ENCODE peak calls at places on chromosome 12, in nine cellular contexts. I, L, A, J, O, X, K, H and P are unnamed samples. For H3K9me3 and H3K27me3, the result is how much of the 10 kb centered on the place peaks cover.

GRCh38 chr12:113136128-113136989 is 798 bp upstream of the RASAL1 start:
- DNase-seq in J (no peak), L (no peak), O (no peak), I (no peak), H (peak), K (no peak), X (no peak), A (no peak), P (no peak)

GRCh38 chr12:12201274-12201758 is 65.5 kb downstream of the LRP6 start:
- DNase-seq in I (no peak), H (no peak), K (peak), L (no peak), O (no peak), X (no peak), J (peak), A (no peak), P (no peak)

GRCh38 chr12:5827591-5827990 is 117.5 kb downstream of the ANO2 start:
- DNase-seq in J (no peak), A (peak), H (no peak), L (no peak), O (peak), I (no peak), K (no peak), X (no peak), P (no peak)

GRCh38 chr12:29148958-29149690 is at the start of gene FAR2:
- DNase-seq in J (no peak), A (peak), K (peak), H (peak), L (no peak), I (peak), X (peak), O (peak), P (peak)

GRCh38 chr12:24972078-24972477 is 23.2 kb upstream of the BCAT1 start:
- DNase-seq in A (no peak), X (no peak), K (no peak), L (no peak), J (no peak), H (no peak), I (no peak), O (no peak), P (no peak)

GRCh38 chr12:81866081-81866480 is 106.9 kb upstream of the PPFIA2 start:
- DNase-seq in X (no peak), A (no peak), I (no peak), J (no peak), H (no peak), O (no peak), K (no peak), L (no peak), P (no peak)

GRCh38 chr12:67797316-67797741 is 148.8 kb downstream of the DYRK2 start:
- DNase-seq in L (peak), X (no peak), K (peak), A (no peak), H (no peak), I (no peak), J (peak), O (no peak), P (no peak)

GRCh38 chr12:76713130-76713529 is 50.8 kb upstream of the ZDHHC17 start:
- DNase-seq in A (peak), O (peak), H (no peak), K (no peak), X (no peak), I (no peak), L (no peak), J (no peak), P (no peak)

GRCh38 chr12:128570191-128571065 is 253.3 kb downstream of the SLC15A4 start:
- DNase-seq in I (no peak), X (no peak), J (no peak), L (no peak), A (no peak), O (no peak), H (no peak), K (no peak), P (no peak)

GRCh38 chr12:19836056-19836455 is 396.8 kb downstream of the AEBP2 start:
- DNase-seq in X (no peak), A (no peak), J (no peak), I (peak), L (no peak), H (no peak), K (no peak), O (no peak), P (no peak)

GRCh38 chr12:100656806-100657205 is 83.3 kb downstream of the GAS2L3 start:
- DNase-seq in L (no peak), O (no peak), A (peak), X (no peak), H (no peak), I (no peak), K (no peak), J (no peak), P (no peak)

GRCh38 chr12:105257321-105257728 is 21.4 kb upstream of the APPL2 start:
- DNase-seq in I (no peak), L (no peak), J (peak), K (peak), A (no peak), H (no peak), X (no peak), O (no peak), P (no peak)

GRCh38 chr12:6978188-6978986 is 7.7 kb downstream of the EMG1 start:
- DNase-seq in A (no peak), O (no peak), K (no peak), H (no peak), J (no peak), L (no peak), I (no peak), X (peak), P (peak)

GRCh38 chr12:99810718-99811593 is 163.4 kb downstream of the GARIN6 start:
- DNase-seq in O (no peak), J (peak), X (no peak), A (no peak), I (no peak), K (peak), H (no peak), L (no peak), P (no peak)

GRCh38 chr12:65443038-65443437 is 164.6 kb downstream of the MSRB3 start:
- DNase-seq in H (no peak), I (no peak), K (no peak), A (no peak), J (no peak), X (no peak), L (no peak), O (no peak), P (no peak)

GRCh38 chr12:84994436-84994835 is 41.6 kb downstream of the TSPAN19 start:
- DNase-seq in I (no peak), A (no peak), K (no peak), X (no peak), O (no peak), J (peak), H (no peak), L (no peak), P (no peak)

GRCh38 chr12:104507672-104508071 is 50.9 kb downstream of the CHST11 start:
- DNase-seq in A (no peak), I (no peak), X (no peak), J (no peak), K (no peak), H (no peak), L (no peak), O (no peak), P (no peak)

GRCh38 chr12:14849664-14850063 is 6.3 kb upstream of the ART4 start:
- DNase-seq in O (no peak), H (no peak), L (no peak), I (no peak), A (no peak), K (peak), X (no peak), J (peak), P (no peak)

GRCh38 chr12:29616664-29617409 is 119.4 kb upstream of the OVCH1 start:
- DNase-seq in L (no peak), O (no peak), K (peak), X (no peak), J (peak), I (no peak), H (no peak), A (no peak), P (no peak)

GRCh38 chr12:70822431-70822830 is 98.1 kb downstream of the PTPRR start:
- DNase-seq in X (no peak), A (no peak), J (no peak), I (no peak), L (no peak), O (no peak), H (no peak), K (no peak), P (no peak)

GRCh38 chr12:94621662-94622359 is 28.5 kb downstream of the TMCC3 start:
- DNase-seq in J (peak), O (no peak), I (no peak), A (no peak), L (no peak), X (no peak), K (peak), H (no peak), P (no peak)

GRCh38 chr12:5718073-5718472 is 227.0 kb downstream of the ANO2 start:
- DNase-seq in J (no peak), I (no peak), K (no peak), H (no peak), A (no peak), O (peak), X (no peak), L (no peak), P (no peak)

GRCh38 chr12:111369496-111370220 is 763 bp upstream of the PHETA1 start:
- DNase-seq in A (no peak), J (no peak), L (no peak), K (no peak), O (no peak), I (no peak), X (no peak), H (no peak), P (no peak)

GRCh38 chr12:21938879-21939278 is 2.3 kb downstream of the ABCC9 start:
- DNase-seq in X (no peak), L (no peak), A (no peak), K (no peak), O (no peak), H (no peak), I (no peak), J (peak), P (no peak)

GRCh38 chr12:4355843-4356327 is 23.6 kb downstream of the FGF23 start:
- DNase-seq in O (peak), X (no peak), A (peak), K (no peak), I (no peak), J (peak), H (peak), L (no peak), P (peak)

GRCh38 chr12:87020071-87020470 is 763.9 kb upstream of the MGAT4C start:
- DNase-seq in H (no peak), I (no peak), A (no peak), O (no peak), K (no peak), J (no peak), L (no peak), X (no peak), P (no peak)
- H3K9me3 ChIP-seq in H (under half), I (under half), A (under half), O (under half), K (under half), J (under half), L (under half), X (under half), P (under half)

GRCh38 chr12:132170094-132170636 is 25.9 kb downstream of the NOC4L start:
- DNase-seq in J (peak), O (no peak), X (no peak), H (no peak), I (peak), K (peak), A (no peak), L (no peak), P (no peak)

GRCh38 chr12:132172619-132173018 is 28.4 kb downstream of the NOC4L start:
- DNase-seq in J (no peak), K (no peak), O (no peak), X (no peak), I (peak), H (no peak), L (no peak), A (no peak), P (no peak)

GRCh38 chr12:132170637-132171292 is 26.5 kb downstream of the NOC4L start:
- DNase-seq in X (no peak), H (no peak), A (no peak), L (no peak), I (peak), J (no peak), K (no peak), O (no peak), P (no peak)

GRCh38 chr12:132171968-132172521 is 27.8 kb downstream of the NOC4L start:
- DNase-seq in I (peak), A (no peak), H (no peak), L (no peak), K (no peak), O (no peak), X (no peak), J (no peak), P (no peak)

GRCh38 chr12:132171293-132171967 is 27.2 kb downstream of the NOC4L start:
- DNase-seq in A (no peak), J (no peak), H (no peak), K (no peak), X (no peak), I (peak), L (no peak), O (no peak), P (no peak)
- H3K27me3 ChIP-seq in A (half or more), J (half or more), H (under half), K (under half), X (under half), I (under half), L (under half), O (under half), P (under half)

GRCh38 chr12:89680409-89680808 is 28.2 kb downstream of the ATP2B1 start:
- DNase-seq in L (no peak), J (no peak), K (no peak), H (no peak), I (no peak), X (no peak), A (no peak), O (no peak), P (no peak)
- H3K9me3 ChIP-seq in L (under half), J (under half), K (under half), H (under half), I (under half), X (under half), A (under half), O (under half), P (under half)

DNA sequence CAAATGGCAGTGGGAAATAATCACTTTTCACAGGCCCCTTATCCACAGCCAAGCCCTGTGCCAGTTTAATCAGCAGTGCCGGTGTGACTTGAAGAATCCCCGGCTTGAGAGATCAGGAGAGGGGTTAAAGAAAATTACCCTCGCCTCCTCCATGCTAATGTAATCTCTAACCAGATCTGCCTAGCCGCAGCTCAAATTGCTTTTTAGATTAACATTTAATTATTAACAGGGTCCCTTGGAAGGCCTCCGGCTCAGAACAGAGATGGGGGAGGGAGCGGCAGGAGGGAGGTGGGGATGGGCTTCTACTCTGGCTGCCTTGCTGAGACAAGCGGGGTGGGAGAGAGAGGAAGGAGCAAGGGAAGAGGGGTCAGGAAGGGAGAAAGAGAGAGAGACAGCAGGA is 24.0 kb downstream of the FAM222A start:
- DNase-seq in X (no peak), K (no peak), H (no peak), A (no peak), I (peak), O (no peak), L (no peak), J (no peak), P (peak)
- H3K27me3 ChIP-seq in X (under half), K (under half), H (under half), A (under half), I (under half), O (under half), L (under half), J (under half), P (under half)

DNA sequence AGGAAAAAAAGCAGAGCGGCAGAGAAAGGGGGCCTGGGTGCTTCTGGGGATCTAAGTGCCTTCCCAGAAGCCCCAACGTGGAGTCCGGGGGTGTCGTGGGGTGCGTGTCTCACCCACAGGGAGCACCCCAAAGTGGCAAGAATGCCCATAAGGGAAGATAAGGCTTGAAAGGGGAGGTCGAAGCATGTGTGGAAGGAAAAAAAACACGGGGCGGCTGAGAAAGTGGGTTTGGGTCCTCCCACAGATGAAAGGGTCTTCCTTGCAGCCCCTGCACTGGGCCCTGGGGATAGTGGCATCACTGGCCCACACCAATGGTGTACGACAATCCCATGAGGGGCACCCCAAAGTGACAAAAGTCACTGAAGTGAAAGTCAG is 275.5 kb downstream of the ALG10 start:
- DNase-seq in I (no peak), K (no peak), L (no peak), J (no peak), H (no peak), X (no peak), A (no peak), O (no peak), P (no peak)
- H3K9me3 ChIP-seq in I (under half), K (under half), L (under half), J (half or more), H (under half), X (half or more), A (under half), O (under half), P (under half)

GRCh38 chr12:52684431-52684830 is 4.2 kb upstream of the KRT1 start:
- DNase-seq in X (no peak), A (no peak), J (no peak), O (no peak), K (no peak), I (no peak), L (no peak), H (no peak), P (no peak)
- H3K27me3 ChIP-seq in X (under half), A (under half), J (under half), O (under half), K (under half), I (under half), L (under half), H (under half), P (under half)

GRCh38 chr12:132937476-132937875 is 18.6 kb downstream of the ZNF605 start:
- DNase-seq in J (no peak), X (no peak), K (no peak), L (no peak), I (no peak), H (no peak), A (no peak), O (no peak), P (no peak)
- H3K9me3 ChIP-seq in J (half or more), X (under half), K (under half), L (half or more), I (under half), H (under half), A (under half), O (under half), P (under half)